ENCODE peak calls at places on chromosomes 6 and 20, in five cellular contexts. F is GM12878, M is HepG2, K is SK-N-SH, L is K562. O is an unnamed sample.
A peak's percentile ranks its signal among the peaks of the same experiment; 100 is the strongest.

GRCh38 chr6:31053873-31054272 is 43.6 kb downstream of the MUC22 start:
- DNase-seq in F (no peak), M (no peak), K (no peak), L (no peak), O (no peak)

GRCh38 chr6:109720336-109720735 is 29.2 kb downstream of the FIG4 start:
- DNase-seq in M (no peak), L (no peak), F (no peak), K (no peak), O (no peak)

GRCh38 chr6:72260489-72260888 is 361.4 kb upstream of the KCNQ5 start:
- DNase-seq in L (no peak), F (no peak), M (no peak), K (no peak), O (no peak)

GRCh38 chr6:166820483-166820882 is 135.9 kb downstream of the RNASET2 start:
- DNase-seq in K (no peak), L (no peak), M (no peak), F (no peak), O (no peak)

GRCh38 chr6:33655155-33655554 is 34.0 kb downstream of the ITPR3 start:
- DNase-seq in M (no peak), F (no peak), L (no peak), K (peak; percentile 91), O (peak; percentile 11)

GRCh38 chr20:57548177-57549058 is 12.5 kb upstream of the PCK1 start:
- DNase-seq in L (no peak), M (no peak), F (no peak), K (no peak), O (no peak)

GRCh38 chr6:108434222-108434621 is 126.5 kb upstream of the FOXO3 start:
- DNase-seq in L (no peak), K (no peak), M (no peak), F (no peak), O (no peak)

GRCh38 chr6:13635948-13636658 is 21.0 kb downstream of the NOL7 start:
- DNase-seq in K (no peak), F (no peak), L (no peak), M (peak; percentile 38), O (no peak)

GRCh38 chr6:21469213-21469612 is 124.3 kb upstream of the SOX4 start:
- DNase-seq in K (no peak), F (no peak), L (no peak), M (peak; percentile 61), O (no peak)

GRCh38 chr6:134394141-134394648 is 76.3 kb upstream of the SGK1 start:
- DNase-seq in L (no peak), M (no peak), K (no peak), F (no peak), O (no peak)

GRCh38 chr20:15613530-15613929 is 959.7 kb downstream of the KIF16B start:
- DNase-seq in L (no peak), K (no peak), F (no peak), M (no peak), O (no peak)

GRCh38 chr20:58296328-58296837 is 13.1 kb upstream of the RAB22A start:
- DNase-seq in K (no peak), L (no peak), F (no peak), M (no peak), O (no peak)

GRCh38 chr20:17995967-17996819 is 27.4 kb downstream of the MGME1 start:
- DNase-seq in L (peak; percentile 52), K (peak; percentile 75), M (peak; percentile 70), F (no peak), O (peak; percentile 37)

GRCh38 chr6:84052204-84052882 is 18.8 kb downstream of the MRAP2 start:
- DNase-seq in M (peak; percentile 35), L (peak; percentile 82), F (no peak), K (peak; percentile 52), O (no peak)

GRCh38 chr6:13425971-13426931 is 61.1 kb downstream of the GFOD1 start:
- DNase-seq in K (no peak), L (no peak), F (peak; percentile 42), M (no peak), O (no peak)

GRCh38 chr6:142796571-142796970 is 148.4 kb downstream of the HIVEP2 start:
- DNase-seq in F (no peak), M (no peak), L (no peak), K (no peak), O (peak; percentile 69)

GRCh38 chr6:104639671-104640070 is 220.0 kb downstream of the HACE1 start:
- DNase-seq in K (no peak), M (no peak), F (peak; percentile 21), L (no peak), O (peak; percentile 90)

GRCh38 chr6:24883618-24884017 is 52.1 kb downstream of the RIPOR2 start:
- DNase-seq in K (no peak), M (no peak), L (no peak), F (peak; percentile 84), O (no peak)

GRCh38 chr6:3045369-3045768 is 22.9 kb upstream of the RIPK1 start:
- DNase-seq in K (no peak), L (no peak), F (no peak), M (no peak), O (no peak)

GRCh38 chr6:169241688-169242350 is 11.8 kb downstream of the THBS2 start:
- DNase-seq in K (no peak), F (no peak), L (no peak), M (no peak), O (no peak)

GRCh38 chr20:19934792-19935491 is 82.2 kb upstream of the NAA20 start:
- DNase-seq in M (no peak), L (no peak), K (no peak), F (no peak), O (no peak)

GRCh38 chr6:4577406-4577805 is 198.8 kb upstream of the CDYL start:
- DNase-seq in K (no peak), L (no peak), M (no peak), F (no peak), O (no peak)

GRCh38 chr6:2454180-2454579 is 208.8 kb upstream of the GMDS start:
- DNase-seq in F (no peak), K (no peak), L (no peak), M (no peak), O (no peak)

GRCh38 chr6:35017461-35018183 is 123.5 kb downstream of the TCP11 start:
- DNase-seq in L (no peak), K (no peak), M (no peak), F (no peak), O (no peak)

GRCh38 chr6:40409143-40409542 is 178.0 kb downstream of the LRFN2 start:
- DNase-seq in L (no peak), K (no peak), M (no peak), F (no peak), O (no peak)

GRCh38 chr6:38153076-38153475 is 333.5 kb downstream of the ZFAND3 start:
- DNase-seq in K (no peak), M (no peak), F (no peak), L (no peak), O (no peak)

GRCh38 chr6:158764941-158765340 is 54.2 kb downstream of the EZR start:
- DNase-seq in K (no peak), L (no peak), M (no peak), F (no peak), O (no peak)

GRCh38 chr20:36666181-36666740 is 20.3 kb upstream of the SLA2 start:
- DNase-seq in K (no peak), M (peak; percentile 43), L (no peak), F (no peak), O (peak; percentile 28)
- TF ChIP-seq GABPA in K (no peak), M (no peak), L (no peak), F (no peak), O (no peak)

DNA sequence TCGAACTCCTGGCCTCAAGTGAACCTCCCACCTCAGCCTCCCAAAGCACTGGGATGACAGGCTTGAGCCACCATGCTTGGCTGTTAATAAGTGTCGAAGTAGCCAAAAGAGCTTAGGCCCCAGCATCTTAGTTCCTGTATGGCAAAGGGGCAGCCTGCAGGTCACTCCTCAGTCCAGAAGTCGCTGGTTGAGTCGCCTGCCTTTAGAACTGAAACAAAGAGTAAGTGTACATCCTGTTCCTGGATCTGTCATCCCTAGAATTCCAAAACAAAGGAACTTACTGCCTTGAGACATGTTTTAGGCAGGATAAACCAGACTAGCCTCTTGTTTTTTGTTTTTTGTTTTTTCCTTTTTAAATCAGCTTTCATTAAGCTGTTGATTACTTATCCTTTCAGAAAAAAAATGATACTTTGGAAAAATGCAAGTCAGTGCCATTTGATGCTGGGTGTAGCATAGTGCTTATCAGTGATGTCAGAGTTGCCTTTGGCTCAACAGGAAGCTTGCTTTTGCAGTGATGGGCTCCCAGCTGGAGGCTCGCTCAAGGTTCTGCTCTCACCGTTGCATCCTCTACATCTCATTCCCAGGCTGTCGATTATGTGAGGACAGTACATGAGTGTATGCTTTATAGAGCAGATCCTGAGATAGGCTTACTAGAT is 9.0 kb downstream of the ACTR5 start:
- DNase-seq in F (no peak), M (no peak), L (peak; percentile 45), K (no peak), O (no peak)
- H3K27ac ChIP-seq in F (no peak overlapping the region), M (no peak overlapping the region), L (peak overlapping the region; percentile 51), K (no peak overlapping the region), O (no peak overlapping the region)

GRCh38 chr6:46651766-46652165 is 852 bp downstream of the CYP39A1 start:
- DNase-seq in M (no peak), F (no peak), L (no peak), K (no peak), O (no peak)
- TF ChIP-seq REST in M (no peak), F (no peak), L (no peak), K (no peak), O (no peak)

GRCh38 chr6:28657367-28657755 is 131.7 kb downstream of the GPX5 start:
- DNase-seq in L (no peak), F (no peak), M (no peak), K (peak; percentile 39), O (no peak)

GRCh38 chr6:28656715-28657114 is 131.0 kb downstream of the GPX5 start:
- DNase-seq in L (no peak), K (no peak), M (no peak), F (no peak), O (no peak)

GRCh38 chr6:28658475-28659249 is 133.0 kb downstream of the GPX5 start:
- DNase-seq in F (no peak), M (no peak), K (peak; percentile 15), L (no peak), O (no peak)

GRCh38 chr6:28659250-28659566 is 133.5 kb downstream of the GPX5 start:
- DNase-seq in M (no peak), F (no peak), L (no peak), K (no peak), O (no peak)

DNA sequence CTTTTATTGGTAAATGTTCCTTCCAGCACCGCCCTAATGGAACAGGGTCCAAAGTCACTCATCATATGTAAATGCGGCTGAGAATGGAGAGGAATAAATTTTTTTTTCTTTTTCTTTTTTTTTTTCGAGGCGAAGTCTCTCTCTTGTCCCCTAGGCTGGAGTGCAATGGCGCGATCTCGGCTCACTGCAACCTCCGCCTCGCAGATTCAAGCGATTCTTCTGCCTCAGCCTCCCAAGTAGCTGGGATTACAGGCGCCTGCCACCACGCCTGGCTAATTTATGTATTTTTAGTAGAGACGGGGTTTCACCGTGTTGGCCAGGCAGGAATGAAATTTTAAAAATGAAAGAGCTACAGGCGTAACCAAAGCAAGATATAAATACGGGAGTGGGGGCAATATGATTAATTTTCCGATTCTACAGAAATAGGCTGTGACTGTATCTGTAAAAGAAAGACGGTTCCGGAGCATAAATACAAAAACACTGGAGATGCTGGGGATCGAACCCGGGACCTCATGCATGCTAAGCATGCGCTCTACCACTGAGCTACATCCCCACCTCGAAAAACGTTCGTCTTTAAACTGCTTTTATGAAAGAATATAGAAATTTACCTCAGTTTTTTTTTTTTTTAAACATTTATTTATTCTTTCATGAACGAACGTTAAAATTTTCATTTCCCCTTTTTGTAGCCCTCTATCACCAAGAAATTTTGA is 132.2 kb downstream of the GPX5 start:
- DNase-seq in M (peak; percentile 61), K (peak; percentile 61), F (peak; percentile 44), L (peak; percentile 81), O (peak; percentile 16)
- TF ChIP-seq GABPA in M (no peak), K (no peak), F (peak; percentile 64), L (no peak), O (no peak)

GRCh38 chr6:66986940-66987339 is 1279.9 kb upstream of the EYS start:
- DNase-seq in L (no peak), M (peak; percentile 55), F (no peak), K (no peak), O (no peak)
- H3K27ac ChIP-seq in L (no peak overlapping the region), M (no peak overlapping the region), F (no peak overlapping the region), K (no peak overlapping the region), O (no peak overlapping the region)

O was measured in HL-60.